ENCODE peak calls at places on chromosomes 11 and 22, in six cellular contexts. One of them, this sample, is unnamed.

GRCh38 chr22:29617922-29618629 is 14.6 kb downstream of the NF2 start:
- DNase-seq in lung: no peak
- DNase-seq in natural killer cell: no peak
- DNase-seq in endothelial cell: no peak
- DNase-seq in dorsolateral prefrontal cortex: no peak
- DNase-seq in BJ: no peak
- DNase-seq in this sample: no peak

GRCh38 chr22:37968452-37969251 is 15.2 kb downstream of the POLR2F start:
- DNase-seq in BJ: no peak
- DNase-seq in dorsolateral prefrontal cortex: peak
- DNase-seq in endothelial cell: no peak
- DNase-seq in lung: no peak
- DNase-seq in natural killer cell: no peak
- DNase-seq in this sample: no peak

GRCh38 chr11:129917231-129917630 is 21.9 kb upstream of the NFRKB start:
- DNase-seq in lung: no peak
- DNase-seq in natural killer cell: no peak
- DNase-seq in dorsolateral prefrontal cortex: no peak
- DNase-seq in BJ: no peak
- DNase-seq in endothelial cell: no peak
- DNase-seq in this sample: no peak

GRCh38 chr11:14449302-14449714 is 50.3 kb downstream of the COPB1 start:
- DNase-seq in dorsolateral prefrontal cortex: no peak
- DNase-seq in lung: no peak
- DNase-seq in BJ: no peak
- DNase-seq in endothelial cell: no peak
- DNase-seq in natural killer cell: no peak
- DNase-seq in this sample: no peak

GRCh38 chr11:62266558-62266957 is 3.4 kb upstream of the SCGB2A2 start:
- DNase-seq in dorsolateral prefrontal cortex: no peak
- DNase-seq in BJ: no peak
- DNase-seq in natural killer cell: no peak
- DNase-seq in lung: no peak
- DNase-seq in endothelial cell: no peak
- DNase-seq in this sample: no peak

GRCh38 chr22:27663812-27664211 is 137.7 kb downstream of the MN1 start:
- DNase-seq in lung: no peak
- DNase-seq in endothelial cell: no peak
- DNase-seq in BJ: no peak
- DNase-seq in natural killer cell: no peak
- DNase-seq in dorsolateral prefrontal cortex: no peak
- DNase-seq in this sample: no peak

GRCh38 chr22:21447694-21448402 is 19.3 kb upstream of the TMEM191C start:
- DNase-seq in natural killer cell: no peak
- DNase-seq in BJ: no peak
- DNase-seq in lung: no peak
- DNase-seq in endothelial cell: peak
- DNase-seq in dorsolateral prefrontal cortex: peak
- DNase-seq in this sample: peak

GRCh38 chr11:130765369-130765768 is 150.9 kb downstream of the SNX19 start:
- DNase-seq in endothelial cell: no peak
- DNase-seq in dorsolateral prefrontal cortex: no peak
- DNase-seq in natural killer cell: no peak
- DNase-seq in BJ: no peak
- DNase-seq in lung: no peak
- DNase-seq in this sample: peak

GRCh38 chr11:2375341-2375853 is 1.7 kb upstream of the CD81 start:
- DNase-seq in dorsolateral prefrontal cortex: no peak
- DNase-seq in endothelial cell: no peak
- DNase-seq in BJ: no peak
- DNase-seq in natural killer cell: no peak
- DNase-seq in lung: no peak
- DNase-seq in this sample: no peak

GRCh38 chr11:12170984-12171383 is 60.6 kb downstream of the MICAL2 start:
- DNase-seq in endothelial cell: no peak
- DNase-seq in natural killer cell: no peak
- DNase-seq in BJ: no peak
- DNase-seq in dorsolateral prefrontal cortex: no peak
- DNase-seq in lung: no peak
- DNase-seq in this sample: no peak

GRCh38 chr11:70493089-70493474 is 94.8 kb downstream of the CTTN start:
- DNase-seq in endothelial cell: no peak
- DNase-seq in dorsolateral prefrontal cortex: no peak
- DNase-seq in natural killer cell: no peak
- DNase-seq in lung: no peak
- DNase-seq in BJ: no peak
- DNase-seq in this sample: no peak

GRCh38 chr11:117412653-117413275 is 85.1 kb downstream of the CEP164 start:
- DNase-seq in dorsolateral prefrontal cortex: no peak
- DNase-seq in BJ: no peak
- DNase-seq in endothelial cell: no peak
- DNase-seq in natural killer cell: no peak
- DNase-seq in lung: no peak
- DNase-seq in this sample: no peak

GRCh38 chr22:33788927-33789326 is 131.3 kb downstream of the LARGE1 start:
- DNase-seq in dorsolateral prefrontal cortex: no peak
- DNase-seq in BJ: no peak
- DNase-seq in natural killer cell: no peak
- DNase-seq in endothelial cell: no peak
- DNase-seq in lung: no peak
- DNase-seq in this sample: no peak

GRCh38 chr11:838441-839279 is 3.7 kb downstream of the POLR2L start:
- DNase-seq in dorsolateral prefrontal cortex: no peak
- DNase-seq in BJ: no peak
- DNase-seq in endothelial cell: peak
- DNase-seq in natural killer cell: no peak
- DNase-seq in lung: no peak
- DNase-seq in this sample: no peak

GRCh38 chr11:95245038-95245437 is 14.0 kb upstream of the SESN3 start:
- DNase-seq in dorsolateral prefrontal cortex: no peak
- DNase-seq in natural killer cell: no peak
- DNase-seq in BJ: no peak
- DNase-seq in lung: no peak
- DNase-seq in endothelial cell: no peak
- DNase-seq in this sample: no peak

GRCh38 chr11:75271730-75272129 is 31.2 kb downstream of the TPBGL start:
- DNase-seq in natural killer cell: no peak
- DNase-seq in dorsolateral prefrontal cortex: peak
- DNase-seq in endothelial cell: no peak
- DNase-seq in lung: no peak
- DNase-seq in BJ: no peak
- DNase-seq in this sample: no peak

GRCh38 chr11:121534131-121535093 is 81.6 kb upstream of the SORL1-AS1 start:
- DNase-seq in natural killer cell: no peak
- DNase-seq in lung: no peak
- DNase-seq in BJ: no peak
- DNase-seq in dorsolateral prefrontal cortex: peak
- DNase-seq in endothelial cell: no peak
- DNase-seq in this sample: no peak

GRCh38 chr11:17382046-17382728 is 6.3 kb downstream of the KCNJ11 start:
- DNase-seq in natural killer cell: no peak
- DNase-seq in dorsolateral prefrontal cortex: no peak
- DNase-seq in BJ: no peak
- DNase-seq in lung: no peak
- DNase-seq in endothelial cell: no peak
- DNase-seq in this sample: no peak

GRCh38 chr11:27722945-27723344 is 22.7 kb upstream of the BDNF start:
- DNase-seq in dorsolateral prefrontal cortex: no peak
- DNase-seq in BJ: no peak
- DNase-seq in natural killer cell: no peak
- DNase-seq in lung: no peak
- DNase-seq in endothelial cell: no peak
- DNase-seq in this sample: no peak

GRCh38 chr11:5713695-5714094 is 22.6 kb upstream of the OR56B1 start:
- DNase-seq in BJ: no peak
- DNase-seq in lung: no peak
- DNase-seq in dorsolateral prefrontal cortex: no peak
- DNase-seq in endothelial cell: no peak
- DNase-seq in natural killer cell: no peak
- DNase-seq in this sample: no peak

DNA sequence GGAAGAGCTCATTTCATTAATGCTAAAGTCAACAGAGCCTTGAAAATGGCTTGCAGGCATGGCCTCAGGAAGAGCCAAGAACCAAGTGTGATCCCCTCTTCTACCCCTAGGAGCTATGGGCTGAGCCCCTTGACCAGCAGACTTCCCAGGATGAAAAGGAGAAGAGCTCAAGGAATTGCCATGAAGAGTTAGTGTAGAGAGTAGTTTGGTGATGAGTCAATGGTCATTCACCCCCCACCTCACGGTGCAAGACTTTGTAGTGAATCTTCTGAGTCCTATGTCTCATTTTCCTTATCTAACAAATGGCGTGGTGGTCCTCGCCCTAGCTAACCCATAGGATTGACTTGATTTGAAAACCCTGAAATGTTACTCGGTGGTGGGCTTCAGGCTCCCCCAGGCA is 422.4 kb upstream of the CADM1 start:
- DNase-seq in lung: no peak
- DNase-seq in dorsolateral prefrontal cortex: no peak
- DNase-seq in endothelial cell: no peak
- DNase-seq in BJ: no peak
- DNase-seq in natural killer cell: no peak
- DNase-seq in this sample: no peak
- TF ChIP-seq CTCF in lung: no peak
- TF ChIP-seq CTCF in dorsolateral prefrontal cortex: no peak
- TF ChIP-seq CTCF in endothelial cell: no peak
- TF ChIP-seq CTCF in BJ: no peak
- TF ChIP-seq CTCF in natural killer cell: no peak
- TF ChIP-seq CTCF in this sample: peak

DNA sequence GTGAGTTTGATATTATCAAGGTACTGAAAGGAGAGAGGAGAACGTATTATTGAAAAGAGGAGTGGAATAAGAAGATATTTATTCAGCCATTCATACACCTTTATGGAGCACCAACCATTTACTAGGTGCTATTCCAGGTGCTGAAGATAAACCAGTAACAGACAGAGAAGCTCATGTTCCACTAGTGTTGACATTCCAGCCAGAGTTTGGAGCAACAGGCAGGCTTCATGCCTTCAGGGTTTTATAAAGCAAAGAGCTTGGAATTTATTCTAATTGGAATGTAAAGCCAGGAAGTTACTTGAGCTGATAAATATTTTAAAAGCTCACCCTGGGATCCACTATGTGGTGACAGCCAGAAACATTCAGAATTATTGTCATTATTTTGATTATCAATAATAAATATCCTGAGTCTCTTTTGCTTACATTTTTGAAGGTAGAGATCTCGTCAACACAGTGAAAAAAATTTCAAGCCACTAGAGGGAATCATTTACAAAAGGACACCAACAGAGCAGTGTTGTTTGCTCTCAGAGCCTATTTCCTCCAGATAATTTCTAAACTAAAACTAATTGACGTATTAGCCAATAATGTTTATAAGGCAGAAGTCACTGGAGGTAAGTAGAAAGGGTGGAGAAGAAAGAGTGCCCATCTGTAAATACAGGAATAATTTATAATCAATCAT is 172.0 kb downstream of the KCNA4 start:
- DNase-seq in dorsolateral prefrontal cortex: no peak
- DNase-seq in BJ: no peak
- DNase-seq in natural killer cell: no peak
- DNase-seq in endothelial cell: no peak
- DNase-seq in lung: no peak
- DNase-seq in this sample: no peak
- TF ChIP-seq CTCF in dorsolateral prefrontal cortex: no peak
- TF ChIP-seq CTCF in BJ: no peak
- TF ChIP-seq CTCF in natural killer cell: no peak
- TF ChIP-seq CTCF in endothelial cell: no peak
- TF ChIP-seq CTCF in lung: no peak
- TF ChIP-seq CTCF in this sample: peak

DNA sequence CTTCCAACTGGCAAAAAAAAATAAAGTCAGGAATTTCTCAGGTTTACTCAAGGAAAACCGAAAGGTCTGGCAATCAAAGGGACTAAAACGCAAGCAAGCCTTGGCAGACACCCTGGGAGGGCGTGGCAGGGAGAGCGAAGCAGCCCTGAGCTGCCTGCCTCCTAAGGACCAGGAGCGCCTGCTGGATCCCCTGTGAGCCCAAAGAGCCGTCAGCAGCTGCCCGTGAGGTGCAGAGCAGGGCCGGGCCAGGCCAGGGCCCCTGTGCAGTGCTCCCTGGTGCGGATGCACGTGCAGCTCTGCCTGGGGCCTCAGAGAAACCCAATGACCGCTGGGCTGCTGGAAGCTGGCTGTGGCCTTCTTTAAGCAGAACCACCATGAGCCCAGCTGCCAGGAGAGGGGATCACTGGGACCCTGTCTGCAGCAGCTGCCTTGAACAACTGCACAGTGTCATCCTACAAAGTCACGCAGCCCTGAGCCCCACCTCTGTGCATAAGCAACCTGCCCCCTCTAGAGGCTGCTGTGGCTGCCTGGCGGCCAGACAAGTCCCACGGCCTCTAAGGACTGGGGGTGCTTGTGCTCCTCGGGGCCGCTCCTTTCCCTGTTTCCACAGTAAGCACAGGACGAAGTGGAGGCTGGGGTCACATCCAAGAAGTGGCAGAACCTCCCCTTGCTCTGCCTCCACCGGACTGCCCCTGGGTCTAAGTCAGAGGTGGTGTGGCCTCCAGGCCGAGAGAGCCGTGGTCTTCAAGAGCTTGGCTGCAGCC is 29.2 kb upstream of the COMT start:
- DNase-seq in BJ: no peak
- DNase-seq in lung: no peak
- DNase-seq in dorsolateral prefrontal cortex: no peak
- DNase-seq in endothelial cell: no peak
- DNase-seq in natural killer cell: no peak
- DNase-seq in this sample: no peak
- TF ChIP-seq CTCF in BJ: peak
- TF ChIP-seq CTCF in lung: no peak
- TF ChIP-seq CTCF in dorsolateral prefrontal cortex: no peak
- TF ChIP-seq CTCF in endothelial cell: no peak
- TF ChIP-seq CTCF in natural killer cell: no peak
- TF ChIP-seq CTCF in this sample: no peak

DNA sequence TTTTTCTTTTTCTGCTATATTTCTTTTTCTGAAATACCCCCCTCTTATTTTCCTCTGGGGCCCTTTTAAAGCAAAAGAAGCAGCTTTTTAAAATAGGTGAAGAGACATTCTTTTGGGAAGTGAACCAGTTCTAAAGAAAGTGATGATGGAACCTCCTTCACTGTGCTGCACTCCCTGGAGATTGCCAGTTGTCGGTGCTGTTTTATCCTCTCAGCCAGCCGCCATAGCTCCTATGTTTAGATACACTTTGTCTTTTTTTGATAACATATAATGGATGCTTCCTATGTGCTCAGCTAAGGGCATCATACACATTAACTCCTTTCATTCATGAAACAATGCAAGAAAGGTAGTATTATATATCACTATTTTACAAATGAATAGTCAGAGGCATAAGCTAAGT is 14.0 kb downstream of the CFAP300 start:
- DNase-seq in natural killer cell: no peak
- DNase-seq in endothelial cell: no peak
- DNase-seq in dorsolateral prefrontal cortex: no peak
- DNase-seq in lung: no peak
- DNase-seq in BJ: no peak
- DNase-seq in this sample: no peak
- TF ChIP-seq CTCF in natural killer cell: no peak
- TF ChIP-seq CTCF in endothelial cell: no peak
- TF ChIP-seq CTCF in dorsolateral prefrontal cortex: no peak
- TF ChIP-seq CTCF in lung: no peak
- TF ChIP-seq CTCF in BJ: no peak
- TF ChIP-seq CTCF in this sample: no peak

GRCh38 chr11:31870609-31871309 is 59.6 kb upstream of the PAX6 start:
- DNase-seq in endothelial cell: peak
- DNase-seq in natural killer cell: no peak
- DNase-seq in BJ: no peak
- DNase-seq in lung: peak
- DNase-seq in dorsolateral prefrontal cortex: peak
- DNase-seq in this sample: no peak
- TF ChIP-seq CTCF in endothelial cell: peak
- TF ChIP-seq CTCF in natural killer cell: no peak
- TF ChIP-seq CTCF in BJ: peak
- TF ChIP-seq CTCF in lung: peak
- TF ChIP-seq CTCF in dorsolateral prefrontal cortex: no peak
- TF ChIP-seq CTCF in this sample: peak

GRCh38 chr11:66951135-66951534 is 7.0 kb downstream of the PC start:
- DNase-seq in lung: no peak
- DNase-seq in dorsolateral prefrontal cortex: no peak
- DNase-seq in endothelial cell: no peak
- DNase-seq in natural killer cell: no peak
- DNase-seq in BJ: no peak
- DNase-seq in this sample: no peak
- TF ChIP-seq CTCF in lung: no peak
- TF ChIP-seq CTCF in dorsolateral prefrontal cortex: no peak
- TF ChIP-seq CTCF in endothelial cell: no peak
- TF ChIP-seq CTCF in natural killer cell: no peak
- TF ChIP-seq CTCF in BJ: no peak
- TF ChIP-seq CTCF in this sample: no peak

This sample was measured in type B pancreatic cell.